ENCODE peak calls at places on chromosomes 13 and 19, in eight cellular contexts. C, N, F, P, V, D, Y and Z are unnamed samples.

GRCh38 chr13:50842246-50842645 is 1.2 kb downstream of the DLEU7 start:
- DNase-seq in Y (no peak), F (no peak), N (no peak), V (no peak), C (no peak), D (no peak), P (no peak), Z (no peak)

GRCh38 chr19:16824658-16825311 is 4.4 kb upstream of the SIN3B start:
- DNase-seq in D (peak; percentile 40), P (no peak), C (peak; percentile 18), F (peak; percentile 35), N (peak; percentile 22), Y (no peak), V (no peak), Z (no peak)

GRCh38 chr19:40530091-40530901 is 46.4 kb upstream of the SHKBP1 start:
- DNase-seq in F (no peak), P (peak; percentile 77), N (no peak), V (no peak), C (no peak), D (no peak), Y (peak; percentile 59), Z (no peak)

GRCh38 chr19:48044561-48044960 is 682 bp upstream of the CABP5 start:
- DNase-seq in C (no peak), Y (no peak), D (no peak), F (no peak), P (no peak), N (no peak), V (no peak), Z (no peak)

GRCh38 chr19:28929026-28929425 is 283.9 kb downstream of the UQCRFS1 start:
- DNase-seq in C (peak; percentile 32), P (no peak), F (no peak), V (no peak), D (no peak), Y (no peak), N (no peak), Z (no peak)

GRCh38 chr19:13260883-13261653 is 110.9 kb downstream of the IER2 start:
- DNase-seq in F (peak; percentile 87), P (peak; percentile 58), Y (no peak), D (no peak), V (peak; percentile 8), N (peak; percentile 89), C (peak; percentile 93), Z (peak; percentile 63)

GRCh38 chr19:32224371-32225244 is 120.8 kb upstream of the ZNF507 start:
- DNase-seq in Y (peak; percentile 72), D (peak; percentile 70), N (peak; percentile 24), P (peak; percentile 91), V (peak; percentile 38), F (peak; percentile 28), C (peak; percentile 3), Z (no peak)

GRCh38 chr13:42524487-42525034 is 49.4 kb upstream of the TNFSF11 start:
- DNase-seq in N (no peak), D (no peak), P (no peak), V (no peak), C (no peak), F (peak; percentile 25), Y (no peak), Z (no peak)

GRCh38 chr19:39031368-39032163 is 783 bp downstream of the FBXO27 start:
- DNase-seq in Y (peak; percentile 89), F (peak; percentile 34), P (peak; percentile 99), V (peak; percentile 56), C (no peak), N (peak; percentile 61), D (peak; percentile 83), Z (peak; percentile 68)

GRCh38 chr13:19960673-19961015 is 2.1 kb downstream of the ZMYM2 start:
- DNase-seq in C (no peak), P (no peak), V (no peak), N (no peak), Y (no peak), D (no peak), F (no peak), Z (no peak)

GRCh38 chr13:39105110-39105509 is 66.9 kb downstream of the NHLRC3 start:
- DNase-seq in V (no peak), C (no peak), F (peak; percentile 22), Y (no peak), D (no peak), P (no peak), N (peak; percentile 2), Z (no peak)

GRCh38 chr19:48639483-48640375 is 2.5 kb upstream of the DBP start:
- DNase-seq in V (no peak), N (no peak), F (no peak), C (no peak), Y (peak; percentile 60), P (no peak), D (no peak), Z (no peak)

GRCh38 chr19:57477191-57478008 is at the start of gene ZNF772:
- DNase-seq in N (peak; percentile 96), D (peak; percentile 85), V (peak; percentile 88), P (peak; percentile 89), C (peak; percentile 82), Y (peak; percentile 87), F (peak; percentile 94), Z (peak; percentile 82)

DNA sequence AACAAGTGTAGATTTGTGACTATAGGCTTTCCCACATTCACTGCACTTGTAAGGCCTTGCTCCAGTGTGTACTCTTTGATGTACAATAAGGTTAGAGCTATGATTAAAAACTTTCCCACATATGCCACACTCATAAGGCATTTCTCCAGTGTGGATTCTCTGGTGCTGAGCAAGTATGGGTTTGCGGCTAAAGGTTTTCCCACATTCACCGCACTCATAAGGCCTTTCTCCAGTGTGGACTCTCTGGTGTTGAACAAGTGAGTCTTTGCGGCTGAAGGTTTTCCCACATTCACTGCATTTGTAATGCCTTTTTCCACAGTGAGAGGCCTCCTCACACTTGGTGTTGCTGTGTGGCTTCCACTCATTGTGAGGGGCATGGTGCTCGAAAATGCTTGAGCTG is 3.7 kb downstream of the ZNF772 start:
- DNase-seq in D (no peak), F (peak; percentile 8), P (no peak), Y (no peak), C (no peak), V (no peak), N (peak; percentile 4), Z (no peak)
- TF ChIP-seq CTCF in D (no peak), F (no peak), P (no peak), Y (no peak), C (no peak), V (no peak), N (no peak), Z (no peak)

GRCh38 chr13:30616927-30617314 is 799 bp upstream of the USPL1 start:
- DNase-seq in P (peak; percentile 49), N (peak; percentile 92), F (peak; percentile 94), Y (peak; percentile 69), C (peak; percentile 88), V (peak; percentile 86), D (peak; percentile 64), Z (peak; percentile 74)

GRCh38 chr13:30615851-30616311 is 1.8 kb upstream of the USPL1 start:
- DNase-seq in D (no peak), V (peak; percentile 31), P (no peak), N (peak; percentile 78), F (peak; percentile 66), Y (no peak), C (no peak), Z (no peak)

GRCh38 chr13:30618186-30618937 is 642 bp downstream of the USPL1 start:
- DNase-seq in F (no peak), V (no peak), D (no peak), C (no peak), N (no peak), Y (peak; percentile 46), P (no peak), Z (no peak)

GRCh38 chr13:30618938-30619289 is 1.2 kb downstream of the USPL1 start:
- DNase-seq in F (no peak), C (no peak), V (no peak), N (peak; percentile 3), P (no peak), D (no peak), Y (no peak), Z (no peak)

GRCh38 chr13:30617315-30618185 is at the start of gene USPL1:
- DNase-seq in N (peak; percentile 100), F (peak; percentile 99), V (peak; percentile 95), C (peak; percentile 99), D (peak; percentile 98), P (peak; percentile 73), Y (peak; percentile 98), Z (peak; percentile 92)
- TF ChIP-seq CTCF in N (no peak), F (peak; percentile 24), V (peak; percentile 23), C (peak; percentile 65), D (peak; percentile 31), P (no peak), Y (peak; percentile 80), Z (no peak)

DNA sequence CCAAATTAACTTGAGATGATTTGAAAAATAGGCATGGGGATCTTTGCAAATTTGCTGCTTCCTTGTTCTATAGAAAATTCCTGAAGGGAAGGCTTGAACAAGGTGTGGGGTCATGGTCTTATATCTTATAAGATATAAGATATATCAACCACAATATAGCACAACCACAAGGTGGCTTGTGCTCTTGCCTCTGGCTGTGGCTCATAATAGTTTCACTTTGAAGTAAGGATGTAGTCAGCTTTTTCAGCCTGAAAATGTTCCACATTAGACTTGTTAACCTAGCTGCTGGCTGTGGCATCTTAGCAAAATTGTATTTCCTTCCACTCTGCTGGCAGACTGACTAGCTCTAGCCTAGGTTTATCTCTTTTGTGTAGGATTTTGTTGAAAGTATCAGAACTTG is 169.7 kb downstream of the KLF5 start:
- DNase-seq in P (no peak), V (no peak), Y (no peak), C (peak; percentile 34), F (peak; percentile 10), D (no peak), N (peak; percentile 56), Z (no peak)
- TF ChIP-seq CTCF in P (no peak), V (no peak), Y (no peak), C (peak; percentile 64), F (peak; percentile 10), D (no peak), N (peak; percentile 24), Z (no peak)

GRCh38 chr13:44819762-44820161 is 169.5 kb downstream of the NUFIP1 start:
- DNase-seq in C (no peak), V (no peak), D (no peak), P (no peak), Y (no peak), F (no peak), N (no peak), Z (no peak)

GRCh38 chr13:44819245-44819644 is 170.0 kb downstream of the NUFIP1 start:
- DNase-seq in V (no peak), N (peak; percentile 84), F (peak; percentile 75), P (peak; percentile 58), C (peak; percentile 66), Y (no peak), D (no peak), Z (peak; percentile 78)

GRCh38 chr13:44816701-44817684 is 172.3 kb downstream of the NUFIP1 start:
- DNase-seq in P (peak; percentile 22), C (peak; percentile 62), F (no peak), N (peak; percentile 49), D (no peak), V (no peak), Y (no peak), Z (no peak)

GRCh38 chr13:44818016-44818415 is 171.3 kb downstream of the NUFIP1 start:
- DNase-seq in C (no peak), P (no peak), Y (no peak), N (no peak), D (no peak), F (no peak), V (no peak), Z (no peak)

DNA sequence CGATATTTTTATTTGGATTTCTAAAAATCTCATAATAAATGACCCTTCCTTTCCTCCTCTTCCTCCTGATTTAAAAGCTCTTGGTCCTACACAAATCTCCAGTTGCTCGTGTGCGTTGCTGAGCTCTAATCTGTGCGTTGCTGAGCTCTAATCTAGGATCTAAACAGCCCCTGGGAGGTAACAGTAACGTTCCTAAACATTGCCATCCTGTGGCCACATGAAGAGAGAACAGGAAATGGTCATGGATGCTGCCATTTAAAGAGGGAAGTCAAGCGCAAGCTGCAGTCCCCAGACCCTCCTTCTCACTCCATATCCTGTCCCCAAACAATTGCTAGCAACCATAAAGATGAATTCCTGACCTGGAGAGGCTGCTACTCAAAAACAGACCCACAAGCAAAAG is 170.8 kb downstream of the NUFIP1 start:
- DNase-seq in V (no peak), N (peak; percentile 38), Y (no peak), F (no peak), P (no peak), C (peak; percentile 13), D (no peak), Z (no peak)
- TF ChIP-seq CTCF in V (no peak), N (no peak), Y (no peak), F (no peak), P (no peak), C (peak; percentile 53), D (no peak), Z (peak; percentile 14)